ENCODE peak calls at places on chromosomes 4 and X, in eight cellular contexts. A is uterus, R is right lobe of liver, S is cardiac muscle cell, Q is esophagus squamous epithelium, K is psoas muscle, X is heart right ventricle, B is DND-41. V is an unnamed sample.
A peak's percentile ranks its signal among the peaks of the same experiment; 100 is the strongest.

GRCh38 chr4:20264688-20265087 is 13.0 kb downstream of the SLIT2 start:
- DNase-seq in A (no peak), R (no peak), S (no peak), Q (no peak), K (no peak), X (no peak), B (no peak), V (no peak)

GRCh38 chr4:54224960-54225670 is 4.0 kb upstream of the PDGFRA start:
- DNase-seq in A (peak; percentile 42), R (no peak), S (peak; percentile 55), Q (no peak), K (no peak), X (no peak), B (no peak), V (no peak)

GRCh38 chrX:33741807-33742206 is 390.3 kb downstream of the FAM47A start:
- DNase-seq in A (no peak), R (no peak), S (no peak), Q (no peak), K (no peak), X (no peak), B (no peak), V (no peak)

GRCh38 chr4:82293304-82293703 is 80.5 kb downstream of the HNRNPD start:
- DNase-seq in A (no peak), R (no peak), S (no peak), Q (no peak), K (no peak), X (no peak), B (no peak), V (no peak)

GRCh38 chr4:40629401-40630334 is at the start of gene RBM47:
- DNase-seq in A (peak; percentile 14), R (peak; percentile 91), S (peak; percentile 61), Q (no peak), K (peak; percentile 71), X (peak; percentile 67), B (no peak), V (no peak)

GRCh38 chrX:10039821-10040793 is 72.9 kb downstream of the CLDN34 start:
- DNase-seq in A (no peak), R (no peak), S (no peak), Q (no peak), K (no peak), X (no peak), B (no peak), V (no peak)

GRCh38 chr4:158193171-158193749 is 17.0 kb upstream of the TMEM144 start:
- DNase-seq in A (no peak), R (no peak), S (peak; percentile 43), Q (no peak), K (no peak), X (no peak), B (no peak), V (no peak)

GRCh38 chr4:172813359-172813923 is 355.2 kb upstream of the GALNT7 start:
- DNase-seq in A (no peak), R (no peak), S (no peak), Q (no peak), K (no peak), X (no peak), B (no peak), V (no peak)

GRCh38 chr4:83889802-83890201 is 353.9 kb downstream of the GPAT3 start:
- DNase-seq in A (no peak), R (no peak), S (no peak), Q (no peak), K (no peak), X (no peak), B (no peak), V (no peak)

GRCh38 chrX:74465424-74465823 is 44.1 kb downstream of the SLC16A2 start:
- DNase-seq in A (no peak), R (no peak), S (no peak), Q (no peak), K (no peak), X (no peak), B (no peak), V (no peak)
- TF ChIP-seq CTCF in A (no peak), R (peak; percentile 23), S (peak; percentile 45), Q (no peak), K (no peak), X (no peak), B (no peak), V (no peak)

GRCh38 chrX:45771114-45771513 is 570.4 kb upstream of the DIPK2B start:
- DNase-seq in A (peak; percentile 73), R (no peak), S (no peak), Q (no peak), K (no peak), X (no peak), B (no peak), V (peak; percentile 79)
- H3K4me1 ChIP-seq in A (no peaks in the 10 kb centered on the region), R (no peaks in the 10 kb centered on the region), S (no peaks in the 10 kb centered on the region), Q (no peaks in the 10 kb centered on the region), K (no peaks in the 10 kb centered on the region), X (no peaks in the 10 kb centered on the region), B (peaks cover 36% of the 10 kb centered on the region), V (no peaks in the 10 kb centered on the region)

GRCh38 chrX:150062292-150063137 is 124.2 kb upstream of the EOLA2 start:
- DNase-seq in A (no peak), R (no peak), S (no peak), Q (no peak), K (peak; percentile 80), X (peak; percentile 29), B (no peak), V (no peak)
- TF ChIP-seq CTCF in A (no peak), R (no peak), S (no peak), Q (no peak), K (peak; percentile 10), X (peak; percentile 9), B (no peak), V (no peak)

GRCh38 chrX:129779747-129780146 is at the start of gene SASH3:
- DNase-seq in A (no peak), R (peak; percentile 76), S (no peak), Q (peak; percentile 52), K (peak; percentile 76), X (peak; percentile 38), B (peak; percentile 88), V (no peak)

GRCh38 chrX:129777218-129777768 is 2.5 kb upstream of the SASH3 start:
- DNase-seq in A (no peak), R (peak; percentile 80), S (no peak), Q (no peak), K (peak; percentile 68), X (peak; percentile 47), B (peak; percentile 86), V (no peak)

GRCh38 chrX:129780441-129781105 is 824 bp downstream of the SASH3 start:
- DNase-seq in A (no peak), R (peak; percentile 31), S (no peak), Q (no peak), K (peak; percentile 43), X (no peak), B (peak; percentile 49), V (no peak)

GRCh38 chrX:129781134-129782014 is 1.6 kb downstream of the SASH3 start:
- DNase-seq in A (no peak), R (peak; percentile 69), S (no peak), Q (peak; percentile 28), K (peak; percentile 58), X (peak; percentile 23), B (peak; percentile 94), V (peak; percentile 25)

DNA sequence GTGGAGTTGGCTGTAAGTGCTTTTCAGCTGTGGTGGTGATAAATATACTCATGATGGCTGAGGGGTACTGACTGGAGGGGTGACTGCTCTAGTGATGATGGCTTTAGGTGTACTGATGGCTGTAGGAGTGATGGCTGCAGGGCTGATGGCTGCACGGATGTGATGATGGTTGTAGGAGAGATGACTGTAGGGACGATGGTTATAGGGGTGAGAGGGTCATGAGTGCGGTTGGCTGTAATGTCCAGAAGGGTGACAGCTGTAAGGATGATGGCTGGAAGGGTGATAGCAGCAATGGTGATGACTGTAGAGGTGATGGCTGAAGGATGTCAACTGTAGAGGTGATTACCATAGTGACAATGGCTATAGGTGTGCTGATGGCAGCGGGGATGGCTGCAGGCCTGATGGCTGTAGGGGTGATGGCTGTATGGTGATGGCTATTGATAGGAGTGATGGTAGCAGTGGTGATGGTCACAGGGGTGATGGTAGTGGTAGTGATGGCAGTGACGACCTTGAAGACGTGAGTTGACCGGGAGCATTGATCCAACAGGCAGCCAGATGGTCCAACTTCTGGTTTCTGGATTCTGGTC is 570 bp upstream of the SASH3 start:
- DNase-seq in A (no peak), R (peak; percentile 9), S (no peak), Q (no peak), K (peak; percentile 29), X (no peak), B (no peak), V (no peak)
- H3K4me1 ChIP-seq in A (no peaks in the 10 kb centered on the region), R (no peaks in the 10 kb centered on the region), S (no peaks in the 10 kb centered on the region), Q (no peaks in the 10 kb centered on the region), K (no peaks in the 10 kb centered on the region), X (no peaks in the 10 kb centered on the region), B (peaks cover 76% of the 10 kb centered on the region), V (no peaks in the 10 kb centered on the region)

GRCh38 chr4:108018884-108019187 is 29.1 kb downstream of the HADH start:
- DNase-seq in A (no peak), R (no peak), S (no peak), Q (no peak), K (no peak), X (no peak), B (no peak), V (no peak)
- TF ChIP-seq CTCF in A (no peak), R (peak; percentile 0), S (no peak), Q (no peak), K (no peak), X (no peak), B (no peak), V (no peak)

GRCh38 chr4:87053802-87054767 is 119.3 kb downstream of the AFF1 start:
- DNase-seq in A (no peak), R (no peak), S (no peak), Q (no peak), K (no peak), X (no peak), B (no peak), V (no peak)
- H3K4me1 ChIP-seq in A (peaks cover 44% of the 10 kb centered on the region), R (peaks cover 13% of the 10 kb centered on the region), S (peaks cover 46% of the 10 kb centered on the region), Q (peaks cover 26% of the 10 kb centered on the region), K (peaks cover 86% of the 10 kb centered on the region), X (peaks cover 83% of the 10 kb centered on the region), B (no peaks in the 10 kb centered on the region), V (peaks cover 16% of the 10 kb centered on the region)

GRCh38 chr4:85925071-85925470 is 434.8 kb downstream of the MAPK10 start:
- DNase-seq in A (no peak), R (no peak), S (no peak), Q (no peak), K (no peak), X (no peak), B (no peak), V (no peak)

GRCh38 chr4:85932371-85933305 is 427.2 kb downstream of the MAPK10 start:
- DNase-seq in A (no peak), R (no peak), S (peak; percentile 22), Q (no peak), K (no peak), X (no peak), B (peak; percentile 77), V (no peak)

GRCh38 chr4:85933306-85933640 is 426.6 kb downstream of the MAPK10 start:
- DNase-seq in A (no peak), R (no peak), S (no peak), Q (no peak), K (no peak), X (no peak), B (no peak), V (no peak)

GRCh38 chr4:85928775-85929585 is 430.9 kb downstream of the MAPK10 start:
- DNase-seq in A (no peak), R (peak; percentile 67), S (no peak), Q (no peak), K (no peak), X (no peak), B (no peak), V (no peak)

GRCh38 chr4:85929926-85930325 is 429.9 kb downstream of the MAPK10 start:
- DNase-seq in A (no peak), R (peak; percentile 64), S (peak; percentile 23), Q (no peak), K (no peak), X (no peak), B (peak; percentile 92), V (no peak)
- TF ChIP-seq CTCF in A (no peak), R (no peak), S (no peak), Q (no peak), K (no peak), X (no peak), B (no peak), V (no peak)

GRCh38 chrX:15814811-15815210 is 24.5 kb downstream of the ZRSR2 start:
- DNase-seq in A (no peak), R (no peak), S (no peak), Q (no peak), K (no peak), X (no peak), B (no peak), V (no peak)
- H3K4me1 ChIP-seq in A (no peaks in the 10 kb centered on the region), R (no peaks in the 10 kb centered on the region), S (peaks cover 19% of the 10 kb centered on the region), Q (no peaks in the 10 kb centered on the region), K (no peaks in the 10 kb centered on the region), X (no peaks in the 10 kb centered on the region), B (peaks cover 18% of the 10 kb centered on the region), V (no peaks in the 10 kb centered on the region)

V was measured in ascending aorta.